ENCODE peak calls at places on chromosomes 12 and 14, in eight cellular contexts. X is ovary, Y is stomach, T is upper lobe of left lung, D is body of pancreas, F is IMR-90, B is K562, O is breast epithelium. N is an unnamed sample.
A peak's percentile ranks its signal among the peaks of the same experiment; 100 is the strongest.

GRCh38 chr14:33393155-33393894 is 454.6 kb downstream of the NPAS3 start:
- DNase-seq in D (no peak), Y (no peak), O (no peak), T (no peak), B (no peak), X (no peak), F (no peak), N (no peak)

GRCh38 chr12:38137287-38137686 is 179.3 kb upstream of the ALG10B start:
- DNase-seq in X (no peak), B (no peak), T (no peak), O (no peak), F (no peak), Y (no peak), D (no peak), N (no peak)

GRCh38 chr14:79279645-79280399 is 931.5 kb downstream of the DIO2 start:
- DNase-seq in Y (peak; percentile 25), F (peak; percentile 10), B (no peak), T (peak; percentile 55), O (peak; percentile 52), D (peak; percentile 55), X (no peak), N (no peak)

GRCh38 chr14:20802341-20803084 is at the start of gene RNASE1:
- DNase-seq in X (peak; percentile 44), T (peak; percentile 84), D (peak; percentile 72), Y (peak; percentile 71), F (no peak), O (no peak), B (peak; percentile 65), N (no peak)

GRCh38 chr14:50260511-50260910 is 29.1 kb upstream of the SOS2 start:
- DNase-seq in O (no peak), Y (no peak), B (peak; percentile 29), D (peak; percentile 9), F (peak; percentile 52), T (no peak), X (no peak), N (no peak)

GRCh38 chr14:68779761-68780323 is 13.0 kb downstream of the ZFP36L1 start:
- DNase-seq in O (no peak), Y (peak; percentile 25), F (peak; percentile 91), D (peak; percentile 9), X (peak; percentile 20), T (peak; percentile 46), B (peak; percentile 47), N (peak; percentile 49)

GRCh38 chr14:90091393-90091792 is 29.6 kb downstream of the KCNK13 start:
- DNase-seq in T (no peak), Y (no peak), X (no peak), O (no peak), B (no peak), F (peak; percentile 20), D (no peak), N (no peak)

GRCh38 chr12:115010324-115010995 is 326.5 kb upstream of the TBX3 start:
- DNase-seq in T (no peak), D (no peak), Y (no peak), B (no peak), X (no peak), F (peak; percentile 33), O (no peak), N (no peak)

GRCh38 chr12:99611117-99611516 is 36.4 kb upstream of the GARIN6 start:
- DNase-seq in T (no peak), B (no peak), Y (no peak), O (no peak), F (no peak), D (no peak), X (no peak), N (no peak)

GRCh38 chr12:121033625-121034349 is 5.3 kb downstream of the OASL start:
- DNase-seq in F (no peak), B (no peak), Y (peak; percentile 38), D (no peak), O (no peak), X (no peak), T (peak; percentile 35), N (no peak)

DNA sequence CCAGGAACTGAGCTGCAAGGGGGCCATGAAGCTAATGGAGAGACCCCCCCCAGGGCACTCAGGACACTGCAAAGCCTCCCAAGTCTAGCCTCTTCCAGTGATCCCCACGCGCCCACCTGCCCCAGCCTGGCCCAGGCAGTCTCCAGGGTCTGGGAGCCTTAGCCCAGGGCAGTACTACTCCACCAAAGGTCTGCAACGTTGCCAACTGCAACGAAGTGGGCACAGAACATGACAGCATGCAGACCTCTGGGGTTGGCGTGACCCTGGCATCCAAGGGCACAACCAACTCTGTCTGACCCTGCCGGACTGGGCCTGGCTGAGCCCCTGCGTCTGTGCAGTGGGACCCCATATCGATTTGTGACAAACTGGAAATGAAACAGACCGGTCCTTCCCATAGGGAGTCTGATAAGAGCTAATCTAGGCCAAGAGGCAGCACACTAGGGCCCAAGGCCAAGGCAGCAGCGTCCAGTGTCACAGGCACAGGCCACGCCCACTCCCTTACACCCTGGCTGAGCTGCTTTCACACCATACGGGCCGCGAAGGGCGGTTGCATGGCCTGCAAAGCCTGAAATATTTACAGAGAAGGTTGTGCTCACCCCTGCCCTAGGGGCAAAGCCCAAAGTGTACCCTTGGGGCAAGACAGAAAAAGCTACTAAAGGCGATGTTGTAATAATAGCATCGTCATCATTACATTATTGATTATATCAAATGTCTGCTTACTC is 76.7 kb downstream of the NCOR2 start:
- DNase-seq in D (peak; percentile 98), Y (peak; percentile 96), T (peak; percentile 70), F (no peak), O (no peak), X (no peak), B (peak; percentile 94), N (peak; percentile 66)
- H3K36me3 ChIP-seq in D (no peaks in the 10 kb centered on the region), Y (peaks cover 54% of the 10 kb centered on the region), T (peaks cover 63% of the 10 kb centered on the region), F (peaks cover 32% of the 10 kb centered on the region), O (no peaks in the 10 kb centered on the region), X (no peaks in the 10 kb centered on the region), B (peaks cover 31% of the 10 kb centered on the region), N (no peaks in the 10 kb centered on the region)

GRCh38 chr12:113766880-113767878 is 198.9 kb downstream of the RBM19 start:
- DNase-seq in T (no peak), D (no peak), Y (no peak), F (peak; percentile 78), B (no peak), O (no peak), X (no peak), N (no peak)
- H3K4me3 ChIP-seq in T (no peak overlapping the region), D (no peak overlapping the region), Y (no peak overlapping the region), F (no peak overlapping the region), B (no peak overlapping the region), O (no peak overlapping the region), X (no peak overlapping the region), N (no peak overlapping the region)

DNA sequence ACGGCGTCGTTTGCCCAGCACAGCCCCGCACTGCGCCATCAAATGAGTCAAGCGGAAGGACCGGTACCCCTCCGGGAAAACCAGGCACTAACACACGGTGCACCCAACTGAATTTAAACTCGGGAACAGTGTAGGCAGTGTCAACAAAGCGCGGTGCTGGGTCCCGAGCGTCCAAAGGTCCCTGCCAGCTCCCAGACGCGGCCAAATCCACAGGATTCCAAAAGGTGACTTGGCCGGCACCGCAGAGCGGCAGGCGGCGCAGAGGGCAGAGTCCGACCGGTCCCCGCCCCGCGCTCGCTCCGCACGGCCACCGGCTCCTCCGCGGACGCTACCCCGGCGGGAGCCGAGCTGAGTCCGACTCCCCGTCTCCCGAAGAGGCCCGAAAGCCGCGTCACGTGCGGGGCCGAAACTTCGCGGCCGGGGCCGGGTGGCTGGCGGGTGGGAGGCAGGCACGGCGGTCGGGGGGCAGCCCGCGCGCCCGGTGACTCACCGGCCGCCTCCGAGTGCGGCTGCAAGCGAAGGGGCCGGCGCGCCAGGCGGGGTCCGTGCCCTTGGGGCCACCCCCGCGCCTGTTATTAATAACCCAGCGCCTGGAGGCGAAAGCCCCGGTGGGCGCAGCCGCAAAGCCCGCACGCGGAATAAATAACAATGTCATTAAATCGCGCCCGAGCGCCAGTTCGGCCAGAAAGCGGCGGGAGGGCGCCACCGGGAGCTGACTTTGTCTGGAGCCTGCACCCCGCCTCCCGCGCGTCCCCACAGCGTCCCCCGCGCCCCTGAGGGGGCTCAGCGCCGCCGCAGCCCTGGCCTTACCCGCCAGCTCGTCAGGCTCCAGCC is 823 bp downstream of the DENND5B start:
- DNase-seq in X (peak; percentile 65), D (peak; percentile 86), O (no peak), F (peak; percentile 58), Y (peak; percentile 76), T (peak; percentile 43), B (peak; percentile 65), N (peak; percentile 61)
- TF ChIP-seq POLR2A in X (peak; percentile 4), D (peak; percentile 75), O (no peak), F (peak; percentile 63), Y (no peak), T (no peak), B (peak; percentile 13), N (no peak)

GRCh38 chr12:132674561-132674960 is 12.6 kb downstream of the POLE start:
- DNase-seq in F (no peak), T (no peak), B (no peak), X (no peak), O (no peak), D (no peak), Y (no peak), N (no peak)
- H3K36me3 ChIP-seq in F (peaks cover 39% of the 10 kb centered on the region), T (peaks cover 79% of the 10 kb centered on the region), B (peaks cover 90% of the 10 kb centered on the region), X (no peaks in the 10 kb centered on the region), O (peaks cover 12% of the 10 kb centered on the region), D (peaks cover 8% of the 10 kb centered on the region), Y (peaks cover 95% of the 10 kb centered on the region), N (no peaks in the 10 kb centered on the region)

GRCh38 chr12:69331846-69332684 is 16.1 kb upstream of the LYZ start:
- DNase-seq in O (no peak), Y (no peak), B (no peak), F (no peak), X (no peak), D (no peak), T (no peak), N (no peak)
- H3K4me3 ChIP-seq in O (no peak overlapping the region), Y (peak overlapping the region; percentile 41), B (no peak overlapping the region), F (no peak overlapping the region), X (no peak overlapping the region), D (no peak overlapping the region), T (peak overlapping the region; percentile 55), N (no peak overlapping the region)

N was measured in uterus.